ENCODE peak calls at places on chromosomes 16 and 17, in seven cellular contexts. O, M, L, F, N, U and A are unnamed samples.

GRCh38 chr17:39365872-39366271 is 35.6 kb downstream of the FBXL20 start:
- DNase-seq in O (no peak), M (no peak), L (no peak), F (no peak), N (no peak), U (no peak), A (no peak)

GRCh38 chr17:80347536-80347935 is 67.4 kb upstream of the ENDOV start:
- DNase-seq in O (no peak), M (no peak), L (no peak), F (no peak), N (no peak), U (no peak), A (no peak)

GRCh38 chr17:28530250-28530649 is 22.2 kb downstream of the UNC119 start:
- DNase-seq in O (no peak), M (no peak), L (no peak), F (no peak), N (no peak), U (no peak), A (no peak)

GRCh38 chr16:12587646-12588277 is 215.9 kb downstream of the CPPED1 start:
- DNase-seq in O (no peak), M (no peak), L (no peak), F (no peak), N (no peak), U (no peak), A (no peak)

GRCh38 chr17:83101805-83102480 is 22.5 kb downstream of the METRNL start:
- DNase-seq in O (no peak), M (no peak), L (no peak), F (no peak), N (no peak), U (no peak), A (no peak)

GRCh38 chr17:73324711-73325526 is 13.1 kb upstream of the CDC42EP4 start:
- DNase-seq in O (no peak), M (no peak), L (no peak), F (no peak), N (no peak), U (no peak), A (no peak)

GRCh38 chr17:39979865-39980401 is 674 bp upstream of the PSMD3 start:
- DNase-seq in O (no peak), M (peak), L (no peak), F (peak), N (peak), U (peak), A (no peak)

GRCh38 chr16:3283525-3284447 is 495 bp downstream of the ZNF263 start:
- DNase-seq in O (no peak), M (no peak), L (no peak), F (no peak), N (peak), U (peak), A (no peak)

GRCh38 chr17:73227944-73228343 is 33.7 kb downstream of the CPSF4L start:
- DNase-seq in O (no peak), M (no peak), L (no peak), F (no peak), N (no peak), U (peak), A (no peak)

GRCh38 chr17:51097708-51098446 is 22.8 kb downstream of the SPAG9 start:
- DNase-seq in O (no peak), M (no peak), L (no peak), F (peak), N (no peak), U (no peak), A (no peak)

GRCh38 chr17:50501054-50501453 is 7.2 kb upstream of the MYCBPAP start:
- DNase-seq in O (no peak), M (no peak), L (no peak), F (no peak), N (peak), U (no peak), A (peak)

GRCh38 chr17:63096426-63096825 is 130.4 kb downstream of the TANC2 start:
- DNase-seq in O (no peak), M (peak), L (no peak), F (no peak), N (no peak), U (peak), A (no peak)

GRCh38 chr17:35345445-35345925 is 27.9 kb downstream of the SLFN11 start:
- DNase-seq in O (no peak), M (no peak), L (peak), F (peak), N (no peak), U (no peak), A (no peak)

GRCh38 chr17:4950075-4950756 is 703 bp upstream of the ENO3 start:
- DNase-seq in O (no peak), M (no peak), L (no peak), F (peak), N (peak), U (no peak), A (no peak)

GRCh38 chr16:74944466-74944865 is 40.5 kb downstream of the WDR59 start:
- DNase-seq in O (no peak), M (no peak), L (no peak), F (no peak), N (no peak), U (no peak), A (no peak)

GRCh38 chr16:81446318-81447275 is 2.0 kb downstream of the CMIP start:
- DNase-seq in O (no peak), M (peak), L (no peak), F (no peak), N (peak), U (peak), A (peak)

GRCh38 chr17:80030730-80031410 is 4.8 kb downstream of the TBC1D16 start:
- DNase-seq in O (no peak), M (no peak), L (no peak), F (no peak), N (no peak), U (no peak), A (no peak)

GRCh38 chr17:39027440-39028035 is 60.3 kb upstream of the FBXO47 start:
- DNase-seq in O (no peak), M (no peak), L (no peak), F (no peak), N (no peak), U (no peak), A (no peak)

GRCh38 chr17:77546772-77547201 is 406.0 kb downstream of the SEC14L1 start:
- DNase-seq in O (peak), M (no peak), L (no peak), F (peak), N (peak), U (no peak), A (no peak)

GRCh38 chr16:49858200-49859129 is 2.6 kb upstream of the ZNF423 start:
- DNase-seq in O (no peak), M (no peak), L (peak), F (peak), N (peak), U (peak), A (no peak)

GRCh38 chr16:52128407-52128806 is 418.5 kb downstream of the TOX3 start:
- DNase-seq in O (no peak), M (no peak), L (no peak), F (no peak), N (no peak), U (no peak), A (no peak)

GRCh38 chr17:57092171-57092570 is 7.1 kb downstream of the AKAP1 start:
- DNase-seq in O (no peak), M (peak), L (no peak), F (no peak), N (no peak), U (no peak), A (no peak)

GRCh38 chr16:82630688-82631087 is 3.9 kb downstream of the CDH13 start:
- DNase-seq in O (no peak), M (peak), L (no peak), F (no peak), N (no peak), U (peak), A (no peak)

GRCh38 chr17:77924757-77925336 is 33.7 kb upstream of the TNRC6C start:
- DNase-seq in O (peak), M (peak), L (no peak), F (peak), N (peak), U (no peak), A (no peak)

GRCh38 chr16:14284371-14284770 is 213.3 kb downstream of the MRTFB start:
- DNase-seq in O (no peak), M (no peak), L (no peak), F (peak), N (no peak), U (no peak), A (peak)

GRCh38 chr17:73210002-73210678 is 17.3 kb downstream of the COG1 start:
- DNase-seq in O (no peak), M (no peak), L (no peak), F (no peak), N (no peak), U (peak), A (peak)

GRCh38 chr17:81710514-81711308 is 1.4 kb upstream of the SLC25A10 start:
- DNase-seq in O (no peak), M (no peak), L (no peak), F (no peak), N (peak), U (peak), A (no peak)

GRCh38 chr16:84177740-84178070 is 9.2 kb downstream of the TAF1C start:
- DNase-seq in O (no peak), M (peak), L (no peak), F (no peak), N (no peak), U (peak), A (peak)

GRCh38 chr16:58513874-58514273 is 1.4 kb upstream of the SETD6 start:
- DNase-seq in O (no peak), M (peak), L (no peak), F (no peak), N (no peak), U (no peak), A (no peak)

DNA sequence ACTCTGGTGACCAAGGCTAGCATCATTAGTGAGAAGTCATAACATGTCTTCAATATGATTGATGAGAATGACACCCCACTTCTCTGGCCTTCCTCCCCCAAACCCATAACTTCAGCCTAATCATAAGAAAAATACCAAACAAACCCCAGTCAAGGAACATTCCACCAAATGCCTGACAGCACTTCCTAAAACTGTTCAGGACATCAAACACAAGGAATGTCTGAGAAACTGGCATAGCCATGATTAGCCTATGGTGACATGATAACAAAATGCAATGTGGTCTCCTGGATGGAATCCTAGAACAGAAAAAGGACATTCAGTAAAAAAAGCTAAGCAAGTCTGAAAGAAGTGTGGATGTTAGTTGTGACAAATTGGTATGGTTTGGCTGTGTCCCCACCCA is 24.7 kb upstream of the TBX4 start:
- DNase-seq in O (no peak), M (no peak), L (no peak), F (no peak), N (no peak), U (no peak), A (no peak)
- H3K4ac ChIP-seq in O (no peak), M (peak), L (no peak), F (no peak), N (no peak), U (no peak), A (no peak)

DNA sequence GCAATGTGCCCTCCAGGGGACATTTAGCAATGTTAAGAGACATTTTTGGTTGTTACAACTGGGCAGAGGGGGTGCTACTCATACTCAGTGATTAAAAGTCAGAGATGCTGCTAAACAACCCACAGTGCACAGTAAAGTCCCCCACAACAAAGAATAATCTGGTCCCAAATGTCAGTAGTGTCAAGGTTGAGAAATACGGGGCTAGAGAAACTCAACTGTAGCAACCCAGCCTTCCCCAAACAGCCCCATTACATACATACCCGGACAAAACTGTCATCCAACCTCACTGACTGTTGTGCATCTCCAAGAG is 20.4 kb downstream of the DNAJC7 start:
- DNase-seq in O (no peak), M (no peak), L (no peak), F (no peak), N (no peak), U (no peak), A (no peak)
- H3K4ac ChIP-seq in O (no peak), M (no peak), L (no peak), F (no peak), N (no peak), U (no peak), A (no peak)

GRCh38 chr17:20189322-20189721 is 180.2 kb downstream of the SPECC1 start:
- DNase-seq in O (no peak), M (peak), L (peak), F (peak), N (peak), U (peak), A (peak)

GRCh38 chr17:20189979-20190378 is 180.8 kb downstream of the SPECC1 start:
- DNase-seq in O (no peak), M (no peak), L (no peak), F (no peak), N (no peak), U (no peak), A (no peak)

GRCh38 chr17:20190605-20191004 is 181.4 kb downstream of the SPECC1 start:
- DNase-seq in O (no peak), M (no peak), L (no peak), F (no peak), N (no peak), U (no peak), A (no peak)

GRCh38 chr17:20187049-20187448 is 177.9 kb downstream of the SPECC1 start:
- DNase-seq in O (no peak), M (peak), L (no peak), F (no peak), N (no peak), U (no peak), A (no peak)

GRCh38 chr17:20191066-20191465 is 181.9 kb downstream of the SPECC1 start:
- DNase-seq in O (no peak), M (peak), L (no peak), F (no peak), N (no peak), U (peak), A (no peak)
- H3K4ac ChIP-seq in O (no peak), M (no peak), L (no peak), F (no peak), N (no peak), U (no peak), A (peak)

GRCh38 chr16:78075800-78076199 is 23.7 kb upstream of the WWOX start:
- DNase-seq in O (no peak), M (no peak), L (no peak), F (no peak), N (peak), U (no peak), A (no peak)

GRCh38 chr16:78069913-78070312 is 29.5 kb upstream of the WWOX start:
- DNase-seq in O (no peak), M (no peak), L (no peak), F (no peak), N (no peak), U (no peak), A (no peak)

DNA sequence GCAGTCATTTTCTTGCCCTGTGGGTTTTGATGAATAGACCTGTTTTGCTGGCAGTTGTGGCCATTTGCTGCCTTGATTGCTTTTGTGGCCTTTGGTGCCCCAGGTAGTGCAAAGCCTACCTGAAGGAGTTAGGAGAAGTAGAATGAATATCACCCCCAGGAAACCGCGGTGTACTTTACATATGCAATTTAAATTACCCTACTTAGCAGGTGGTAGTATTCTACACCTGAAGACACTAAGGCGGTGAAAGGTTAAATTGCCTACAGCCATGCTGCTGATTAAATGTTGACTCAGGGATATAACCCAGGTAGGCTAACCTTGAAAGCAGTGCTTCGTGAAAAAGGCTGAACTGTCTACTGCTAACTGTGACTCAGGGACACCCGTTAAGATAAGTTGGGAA is 27.2 kb upstream of the WWOX start:
- DNase-seq in O (peak), M (no peak), L (no peak), F (peak), N (peak), U (no peak), A (no peak)
- H3K4ac ChIP-seq in O (no peak), M (no peak), L (no peak), F (no peak), N (no peak), U (no peak), A (no peak)

GRCh38 chr17:1555618-1556471 is 6.7 kb downstream of the PITPNA start:
- DNase-seq in O (no peak), M (no peak), L (no peak), F (no peak), N (no peak), U (no peak), A (no peak)
- H3K4ac ChIP-seq in O (no peak), M (no peak), L (no peak), F (no peak), N (no peak), U (no peak), A (no peak)